ENCODE peak calls at places on chromosomes 13 and 19, in four cellular contexts. One of them, this sample, is unnamed.
A peak's percentile ranks its signal among the peaks of the same experiment; 100 is the strongest.

GRCh38 chr13:34030782-34031181 is 212.8 kb downstream of the RFC3 start:
- DNase-seq in BE2C: no peak
- DNase-seq in heart left ventricle: no peak
- DNase-seq in NT2/D1: no peak
- DNase-seq in this sample: no peak

GRCh38 chr19:12984683-12985048 is 10.6 kb upstream of the NFIX start:
- DNase-seq in BE2C: no peak
- DNase-seq in NT2/D1: no peak
- DNase-seq in heart left ventricle: peak; percentile 51
- DNase-seq in this sample: no peak

GRCh38 chr19:11446652-11447301 is 11.3 kb downstream of the PRKCSH start:
- DNase-seq in BE2C: peak; percentile 86
- DNase-seq in NT2/D1: no peak
- DNase-seq in heart left ventricle: peak; percentile 54
- DNase-seq in this sample: no peak

GRCh38 chr19:45469835-45470146 is 2.0 kb downstream of the FOSB start:
- DNase-seq in BE2C: peak; percentile 92
- DNase-seq in NT2/D1: no peak
- DNase-seq in heart left ventricle: no peak
- DNase-seq in this sample: no peak

GRCh38 chr13:50650936-50651638 is 192.4 kb downstream of the DLEU7 start:
- DNase-seq in NT2/D1: no peak
- DNase-seq in heart left ventricle: no peak
- DNase-seq in BE2C: no peak
- DNase-seq in this sample: no peak

GRCh38 chr13:80249906-80250513 is 90.9 kb downstream of the SPRY2 start:
- DNase-seq in BE2C: no peak
- DNase-seq in heart left ventricle: no peak
- DNase-seq in NT2/D1: no peak
- DNase-seq in this sample: no peak

GRCh38 chr13:99998261-99998660 is 16.7 kb downstream of the ZIC2 start:
- DNase-seq in heart left ventricle: no peak
- DNase-seq in BE2C: no peak
- DNase-seq in NT2/D1: no peak
- DNase-seq in this sample: no peak

GRCh38 chr19:12994701-12995595 is at the start of gene NFIX:
- DNase-seq in NT2/D1: no peak
- DNase-seq in heart left ventricle: peak; percentile 82
- DNase-seq in BE2C: peak; percentile 65
- DNase-seq in this sample: no peak

GRCh38 chr13:61765181-61765742 is 349.6 kb upstream of the PCDH20 start:
- DNase-seq in heart left ventricle: no peak
- DNase-seq in BE2C: no peak
- DNase-seq in NT2/D1: no peak
- DNase-seq in this sample: no peak

GRCh38 chr13:43694265-43694664 is 92.5 kb downstream of the ENOX1 start:
- DNase-seq in NT2/D1: no peak
- DNase-seq in heart left ventricle: no peak
- DNase-seq in BE2C: no peak
- DNase-seq in this sample: no peak

GRCh38 chr19:10604460-10604980 is 17.4 kb upstream of the AP1M2 start:
- DNase-seq in heart left ventricle: no peak
- DNase-seq in BE2C: no peak
- DNase-seq in NT2/D1: no peak
- DNase-seq in this sample: no peak

GRCh38 chr19:47094557-47095517 is 18.7 kb downstream of the ZC3H4 start:
- DNase-seq in BE2C: no peak
- DNase-seq in NT2/D1: no peak
- DNase-seq in heart left ventricle: no peak
- DNase-seq in this sample: no peak

GRCh38 chr19:53992815-53993214 is 1.4 kb downstream of the CACNG6 start:
- DNase-seq in BE2C: no peak
- DNase-seq in heart left ventricle: no peak
- DNase-seq in NT2/D1: no peak
- DNase-seq in this sample: no peak

GRCh38 chr19:32876236-32876918 is 6.8 kb upstream of the SLC7A9 start:
- DNase-seq in NT2/D1: no peak
- DNase-seq in heart left ventricle: no peak
- DNase-seq in BE2C: no peak
- DNase-seq in this sample: no peak

GRCh38 chr19:38826856-38827551 is 4.6 kb downstream of the ECH1 start:
- DNase-seq in NT2/D1: no peak
- DNase-seq in heart left ventricle: no peak
- DNase-seq in BE2C: no peak
- DNase-seq in this sample: no peak

GRCh38 chr13:73865027-73865426 is 269.2 kb downstream of the KLF12 start:
- DNase-seq in BE2C: no peak
- DNase-seq in NT2/D1: no peak
- DNase-seq in heart left ventricle: no peak
- DNase-seq in this sample: no peak

GRCh38 chr19:2814426-2814825 is 5.2 kb upstream of the ZNF554 start:
- DNase-seq in NT2/D1: no peak
- DNase-seq in heart left ventricle: no peak
- DNase-seq in BE2C: no peak
- DNase-seq in this sample: no peak

DNA sequence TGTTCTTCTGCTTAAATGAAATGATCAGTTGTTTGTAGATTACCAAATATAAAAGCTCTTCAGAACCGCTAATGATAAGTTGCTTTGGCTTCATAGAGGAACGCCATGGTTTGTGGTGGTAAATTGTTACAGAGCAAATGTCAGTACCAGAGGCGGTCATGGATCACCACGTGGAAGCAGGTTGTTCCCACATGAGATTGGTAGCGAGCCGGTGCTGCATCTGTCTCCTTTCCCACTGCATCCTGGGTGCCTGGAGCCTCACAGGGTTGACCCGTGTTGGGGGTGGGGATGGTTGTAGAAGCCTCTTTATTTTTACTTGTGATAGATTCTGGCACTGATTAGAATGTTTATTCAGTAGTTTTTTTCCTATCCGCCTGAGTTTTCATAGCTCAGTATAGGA is 14.7 kb downstream of the GARRE1 start:
- DNase-seq in BE2C: no peak
- DNase-seq in NT2/D1: no peak
- DNase-seq in heart left ventricle: no peak
- DNase-seq in this sample: no peak
- H3K4me1 ChIP-seq in BE2C: peaks cover 5% of the 10 kb centered on the region
- H3K4me1 ChIP-seq in NT2/D1: peaks cover 9% of the 10 kb centered on the region
- H3K4me1 ChIP-seq in heart left ventricle: peaks cover 9% of the 10 kb centered on the region
- H3K4me1 ChIP-seq in this sample: peaks cover 5% of the 10 kb centered on the region

GRCh38 chr13:29227560-29227959 is 367.9 kb downstream of the SLC7A1 start:
- DNase-seq in BE2C: no peak
- DNase-seq in NT2/D1: no peak
- DNase-seq in heart left ventricle: no peak
- DNase-seq in this sample: no peak
- H3K4me1 ChIP-seq in BE2C: no peaks in the 10 kb centered on the region
- H3K4me1 ChIP-seq in NT2/D1: no peaks in the 10 kb centered on the region
- H3K4me1 ChIP-seq in heart left ventricle: no peaks in the 10 kb centered on the region
- H3K4me1 ChIP-seq in this sample: no peaks in the 10 kb centered on the region

GRCh38 chr13:97586941-97587340 is 153.0 kb downstream of the RAP2A start:
- DNase-seq in heart left ventricle: no peak
- DNase-seq in BE2C: no peak
- DNase-seq in NT2/D1: no peak
- DNase-seq in this sample: no peak
- H3K4me1 ChIP-seq in heart left ventricle: no peaks in the 10 kb centered on the region
- H3K4me1 ChIP-seq in BE2C: no peaks in the 10 kb centered on the region
- H3K4me1 ChIP-seq in NT2/D1: no peaks in the 10 kb centered on the region
- H3K4me1 ChIP-seq in this sample: no peaks in the 10 kb centered on the region

GRCh38 chr19:868458-869244 is 9.2 kb downstream of the CFD start:
- DNase-seq in BE2C: no peak
- DNase-seq in heart left ventricle: no peak
- DNase-seq in NT2/D1: no peak
- DNase-seq in this sample: no peak

GRCh38 chr19:871446-872265 is 12.2 kb downstream of the CFD start:
- DNase-seq in heart left ventricle: no peak
- DNase-seq in NT2/D1: no peak
- DNase-seq in BE2C: peak; percentile 49
- DNase-seq in this sample: no peak

GRCh38 chr19:870963-871401 is 11.5 kb downstream of the CFD start:
- DNase-seq in NT2/D1: no peak
- DNase-seq in BE2C: peak; percentile 85
- DNase-seq in heart left ventricle: peak; percentile 89
- DNase-seq in this sample: no peak

GRCh38 chr19:869245-870177 is 10.0 kb downstream of the CFD start:
- DNase-seq in heart left ventricle: no peak
- DNase-seq in BE2C: no peak
- DNase-seq in NT2/D1: no peak
- DNase-seq in this sample: no peak

DNA sequence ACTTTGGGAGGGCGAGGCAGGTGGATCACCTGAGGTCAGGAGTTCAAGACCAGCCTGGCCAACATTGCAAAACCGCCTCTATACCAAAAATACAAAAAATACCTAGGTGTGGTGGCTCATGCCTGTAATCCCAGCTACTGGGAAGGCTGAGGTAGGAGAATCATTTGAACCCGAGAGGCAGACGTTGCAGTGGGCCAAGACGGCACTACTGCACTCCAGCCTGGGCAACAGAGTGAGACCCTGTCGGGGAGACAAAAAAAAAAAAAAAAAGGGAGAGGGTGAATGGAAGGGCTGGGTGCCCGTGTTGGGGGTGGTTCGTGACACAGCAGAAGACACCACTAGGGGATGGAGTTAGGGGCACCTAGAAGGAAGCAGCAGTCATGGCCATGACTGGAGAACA is 10.8 kb downstream of the CFD start:
- DNase-seq in NT2/D1: no peak
- DNase-seq in heart left ventricle: no peak
- DNase-seq in BE2C: no peak
- DNase-seq in this sample: no peak
- H3K4me1 ChIP-seq in NT2/D1: peaks cover 30% of the 10 kb centered on the region
- H3K4me1 ChIP-seq in heart left ventricle: no peaks in the 10 kb centered on the region
- H3K4me1 ChIP-seq in BE2C: peaks cover 10% of the 10 kb centered on the region
- H3K4me1 ChIP-seq in this sample: peaks cover 14% of the 10 kb centered on the region